ENCODE peak calls at places on chromosomes 4 and X, in six cellular contexts. One of them, this sample, is unnamed.

GRCh38 chrX:17359500-17359899 is 15.5 kb upstream of the NHS start:
- DNase-seq in H1: no peak
- DNase-seq in K562: no peak
- DNase-seq in GM12878: no peak
- DNase-seq in GM12891: no peak
- DNase-seq in HepG2: no peak
- DNase-seq in this sample: no peak

GRCh38 chr4:30716158-30716557 is 4.0 kb upstream of the PCDH7 start:
- DNase-seq in H1: no peak
- DNase-seq in K562: no peak
- DNase-seq in GM12878: no peak
- DNase-seq in GM12891: no peak
- DNase-seq in HepG2: peak
- DNase-seq in this sample: no peak

GRCh38 chr4:101954975-101955678 is 164.6 kb downstream of the BANK1 start:
- DNase-seq in H1: no peak
- DNase-seq in K562: no peak
- DNase-seq in GM12878: no peak
- DNase-seq in GM12891: no peak
- DNase-seq in HepG2: no peak
- DNase-seq in this sample: no peak

GRCh38 chr4:185847352-185848078 is 35.5 kb upstream of the SORBS2 start:
- DNase-seq in H1: no peak
- DNase-seq in K562: no peak
- DNase-seq in GM12878: no peak
- DNase-seq in GM12891: no peak
- DNase-seq in HepG2: peak
- DNase-seq in this sample: no peak

GRCh38 chr4:80071643-80072606 is 1.1 kb downstream of the ANTXR2 start:
- DNase-seq in H1: peak
- DNase-seq in K562: peak
- DNase-seq in GM12878: peak
- DNase-seq in GM12891: no peak
- DNase-seq in HepG2: peak
- DNase-seq in this sample: peak

GRCh38 chrX:148618472-148619445 is 118.3 kb downstream of the AFF2 start:
- DNase-seq in H1: no peak
- DNase-seq in K562: peak
- DNase-seq in GM12878: no peak
- DNase-seq in GM12891: no peak
- DNase-seq in HepG2: no peak
- DNase-seq in this sample: no peak

GRCh38 chr4:53479731-53480525 is 102.5 kb downstream of the FIP1L1 start:
- DNase-seq in H1: no peak
- DNase-seq in K562: no peak
- DNase-seq in GM12878: no peak
- DNase-seq in GM12891: no peak
- DNase-seq in HepG2: no peak
- DNase-seq in this sample: no peak

GRCh38 chrX:52353838-52354237 is 15.0 kb upstream of the XAGE2 start:
- DNase-seq in H1: no peak
- DNase-seq in K562: no peak
- DNase-seq in GM12878: no peak
- DNase-seq in GM12891: no peak
- DNase-seq in HepG2: no peak
- DNase-seq in this sample: no peak

GRCh38 chrX:131792356-131792749 is 230.7 kb upstream of the STK26 start:
- DNase-seq in H1: no peak
- DNase-seq in K562: no peak
- DNase-seq in GM12878: peak
- DNase-seq in GM12891: no peak
- DNase-seq in HepG2: no peak
- DNase-seq in this sample: no peak

DNA sequence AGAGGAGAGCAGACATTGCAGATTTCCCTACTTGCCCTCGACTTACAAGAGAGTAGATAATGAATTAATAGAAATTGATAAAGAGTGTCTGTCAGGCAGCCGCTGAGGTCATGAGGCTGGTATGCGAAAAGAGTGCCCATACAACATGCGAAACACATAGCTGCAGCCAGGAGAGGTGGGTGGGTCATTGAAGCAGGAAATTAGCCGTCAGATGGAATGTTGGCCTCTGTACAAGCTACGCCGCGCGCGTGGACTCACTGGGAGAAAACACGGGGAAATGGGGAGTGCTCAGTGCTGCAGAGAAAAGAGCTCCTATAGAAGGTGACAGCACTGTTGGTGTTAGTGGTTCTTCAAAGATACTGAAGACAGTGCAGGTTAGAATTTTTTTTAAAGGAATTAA is 125.1 kb downstream of the RAPGEF2 start:
- DNase-seq in H1: no peak
- DNase-seq in K562: no peak
- DNase-seq in GM12878: no peak
- DNase-seq in GM12891: no peak
- DNase-seq in HepG2: peak
- DNase-seq in this sample: no peak
- TF ChIP-seq POLR2A in H1: no peak
- TF ChIP-seq POLR2A in K562: no peak
- TF ChIP-seq POLR2A in GM12878: no peak
- TF ChIP-seq POLR2A in GM12891: no peak
- TF ChIP-seq POLR2A in HepG2: no peak
- TF ChIP-seq POLR2A in this sample: no peak

DNA sequence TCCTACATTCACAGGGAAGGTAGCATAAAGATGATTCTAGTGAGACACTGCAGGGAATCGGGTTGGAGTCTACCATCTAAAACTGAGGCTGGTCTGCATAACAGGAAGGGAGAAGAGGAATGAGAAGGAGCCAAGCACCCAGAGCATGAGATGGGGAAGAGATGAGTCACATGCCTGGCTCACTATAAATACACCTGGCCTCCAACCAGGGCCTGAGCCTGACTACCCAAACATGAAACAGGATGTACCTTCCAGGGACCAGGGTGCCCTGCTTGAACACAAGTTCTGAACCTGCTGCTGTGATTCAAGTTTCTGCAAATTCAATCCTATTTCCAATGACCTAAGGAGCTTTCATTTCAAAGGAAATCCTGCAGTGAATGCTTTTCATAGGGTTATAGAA is 24.9 kb downstream of the CD99L2 start:
- DNase-seq in H1: no peak
- DNase-seq in K562: no peak
- DNase-seq in GM12878: no peak
- DNase-seq in GM12891: no peak
- DNase-seq in HepG2: no peak
- DNase-seq in this sample: no peak
- TF ChIP-seq TAF1 in H1: no peak
- TF ChIP-seq TAF1 in K562: no peak
- TF ChIP-seq TAF1 in GM12878: no peak
- TF ChIP-seq TAF1 in GM12891: no peak
- TF ChIP-seq TAF1 in HepG2: no peak
- TF ChIP-seq TAF1 in this sample: no peak

GRCh38 chr4:108622828-108623227 is 2.5 kb downstream of the RPL34 start:
- DNase-seq in H1: no peak
- DNase-seq in K562: no peak
- DNase-seq in GM12878: no peak
- DNase-seq in GM12891: no peak
- DNase-seq in HepG2: no peak
- DNase-seq in this sample: no peak
- TF ChIP-seq POLR2AphosphoS5 in H1: peak
- TF ChIP-seq POLR2AphosphoS5 in K562: no peak
- TF ChIP-seq POLR2AphosphoS5 in GM12878: no peak
- TF ChIP-seq POLR2AphosphoS5 in GM12891: no peak
- TF ChIP-seq POLR2AphosphoS5 in HepG2: no peak
- TF ChIP-seq POLR2AphosphoS5 in this sample: no peak

DNA sequence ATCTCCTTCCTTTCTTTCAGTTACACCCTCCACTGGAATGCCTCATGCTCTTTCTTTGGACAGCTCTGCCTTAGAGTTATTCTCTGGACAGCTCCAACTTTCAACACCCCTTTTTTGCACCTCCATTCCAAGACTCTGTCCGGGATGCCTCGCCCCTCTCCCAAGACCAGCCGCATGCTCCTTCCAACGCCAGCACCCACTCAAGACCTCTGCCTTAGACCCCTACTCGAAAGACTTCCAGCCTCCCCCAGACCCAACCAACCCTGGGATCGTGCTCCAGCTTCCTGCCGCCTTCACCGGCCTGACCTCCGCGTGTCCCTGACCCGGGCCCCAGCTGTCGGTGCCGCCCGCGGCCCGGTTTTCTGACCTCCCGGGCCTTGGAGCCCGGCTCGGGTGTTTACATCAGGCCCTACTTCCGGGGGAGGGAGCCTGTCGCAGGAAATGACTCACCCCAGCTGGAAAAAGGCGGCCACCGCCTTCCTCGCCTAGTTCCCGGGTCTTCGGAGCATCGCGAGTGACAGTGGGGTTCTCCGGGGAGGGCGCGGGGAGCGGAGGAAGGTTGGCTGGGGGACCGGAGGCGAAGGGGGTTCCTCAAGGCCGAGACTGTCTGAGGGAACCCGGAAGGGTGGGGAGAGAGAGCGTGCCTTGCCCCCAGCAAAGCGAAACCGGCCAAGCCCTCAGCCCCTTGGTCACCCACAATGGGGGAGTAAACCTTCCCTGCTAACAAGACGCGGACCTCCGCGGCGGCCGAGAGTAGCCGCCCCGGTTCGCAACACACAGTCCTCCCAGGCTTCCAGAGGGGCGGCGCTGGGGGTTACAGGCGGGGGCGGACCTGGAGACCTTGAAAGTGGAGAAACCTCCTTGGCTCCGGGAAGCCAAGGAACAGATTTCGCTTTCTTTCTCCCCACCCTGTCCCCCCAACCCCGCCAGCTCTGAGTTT is at the start of gene WDR45:
- DNase-seq in H1: peak
- DNase-seq in K562: peak
- DNase-seq in GM12878: peak
- DNase-seq in GM12891: peak
- DNase-seq in HepG2: peak
- DNase-seq in this sample: peak
- TF ChIP-seq POLR2A in H1: peak
- TF ChIP-seq POLR2A in K562: peak
- TF ChIP-seq POLR2A in GM12878: peak
- TF ChIP-seq POLR2A in GM12891: peak
- TF ChIP-seq POLR2A in HepG2: no peak
- TF ChIP-seq POLR2A in this sample: peak

This sample was measured in GM12892.